ENCODE peak calls at places on chromosomes 11 and 22, in six cellular contexts. One of them, this sample, is unnamed.

GRCh38 chr11:128902515-128903066 is 11.4 kb downstream of the KCNJ5 start:
- DNase-seq in spleen: no peak
- DNase-seq in Calu3: no peak
- DNase-seq in A549: no peak
- DNase-seq in lower leg skin: no peak
- DNase-seq in astrocyte of the spinal cord: peak
- DNase-seq in this sample: no peak

GRCh38 chr11:131038597-131038996 is 122.3 kb upstream of the SNX19 start:
- DNase-seq in A549: peak
- DNase-seq in astrocyte of the spinal cord: no peak
- DNase-seq in spleen: no peak
- DNase-seq in Calu3: no peak
- DNase-seq in lower leg skin: no peak
- DNase-seq in this sample: no peak

GRCh38 chr11:63999349-64000025 is 13.2 kb downstream of the OTUB1 start:
- DNase-seq in Calu3: no peak
- DNase-seq in spleen: peak
- DNase-seq in astrocyte of the spinal cord: peak
- DNase-seq in lower leg skin: peak
- DNase-seq in A549: peak
- DNase-seq in this sample: no peak

GRCh38 chr22:47155131-47155885 is 392.9 kb downstream of the TBC1D22A start:
- DNase-seq in lower leg skin: no peak
- DNase-seq in Calu3: no peak
- DNase-seq in astrocyte of the spinal cord: no peak
- DNase-seq in spleen: no peak
- DNase-seq in A549: no peak
- DNase-seq in this sample: no peak

GRCh38 chr11:5923427-5923776 is 18.6 kb upstream of the OR56A3 start:
- DNase-seq in Calu3: no peak
- DNase-seq in astrocyte of the spinal cord: no peak
- DNase-seq in A549: no peak
- DNase-seq in spleen: no peak
- DNase-seq in lower leg skin: no peak
- DNase-seq in this sample: no peak

GRCh38 chr22:47727656-47728055 is 965.2 kb downstream of the TBC1D22A start:
- DNase-seq in lower leg skin: no peak
- DNase-seq in A549: no peak
- DNase-seq in Calu3: no peak
- DNase-seq in spleen: no peak
- DNase-seq in astrocyte of the spinal cord: no peak
- DNase-seq in this sample: no peak

GRCh38 chr11:73729594-73730206 is 31.2 kb downstream of the RAB6A start:
- DNase-seq in Calu3: peak
- DNase-seq in lower leg skin: peak
- DNase-seq in astrocyte of the spinal cord: no peak
- DNase-seq in spleen: no peak
- DNase-seq in A549: peak
- DNase-seq in this sample: no peak

GRCh38 chr11:11524436-11525038 is 97.3 kb downstream of the GALNT18 start:
- DNase-seq in A549: no peak
- DNase-seq in lower leg skin: no peak
- DNase-seq in spleen: no peak
- DNase-seq in Calu3: no peak
- DNase-seq in astrocyte of the spinal cord: no peak
- DNase-seq in this sample: no peak

GRCh38 chr11:9138612-9139579 is 47.5 kb upstream of the SCUBE2 start:
- DNase-seq in Calu3: peak
- DNase-seq in astrocyte of the spinal cord: peak
- DNase-seq in A549: peak
- DNase-seq in lower leg skin: no peak
- DNase-seq in spleen: no peak
- DNase-seq in this sample: peak

GRCh38 chr22:49056301-49056700 is 771.4 kb downstream of the BRD1 start:
- DNase-seq in astrocyte of the spinal cord: no peak
- DNase-seq in Calu3: no peak
- DNase-seq in lower leg skin: no peak
- DNase-seq in A549: no peak
- DNase-seq in spleen: no peak
- DNase-seq in this sample: no peak

GRCh38 chr11:119094816-119095065 is 6.9 kb downstream of the DPAGT1 start:
- DNase-seq in lower leg skin: peak
- DNase-seq in astrocyte of the spinal cord: peak
- DNase-seq in Calu3: peak
- DNase-seq in A549: no peak
- DNase-seq in spleen: peak
- DNase-seq in this sample: peak

GRCh38 chr22:26893034-26893710 is 235.8 kb downstream of the MIAT start:
- DNase-seq in astrocyte of the spinal cord: no peak
- DNase-seq in A549: no peak
- DNase-seq in lower leg skin: no peak
- DNase-seq in Calu3: no peak
- DNase-seq in spleen: no peak
- DNase-seq in this sample: no peak

GRCh38 chr11:92272651-92273050 is 48.0 kb downstream of the FAT3 start:
- DNase-seq in A549: no peak
- DNase-seq in astrocyte of the spinal cord: no peak
- DNase-seq in lower leg skin: no peak
- DNase-seq in spleen: no peak
- DNase-seq in Calu3: no peak
- DNase-seq in this sample: no peak

GRCh38 chr11:57323503-57324153 is 1.1 kb downstream of the TNKS1BP1 start:
- DNase-seq in spleen: no peak
- DNase-seq in Calu3: no peak
- DNase-seq in A549: no peak
- DNase-seq in lower leg skin: no peak
- DNase-seq in astrocyte of the spinal cord: peak
- DNase-seq in this sample: no peak
- TF ChIP-seq CTCF in spleen: no peak
- TF ChIP-seq CTCF in Calu3: no peak
- TF ChIP-seq CTCF in A549: no peak
- TF ChIP-seq CTCF in lower leg skin: no peak
- TF ChIP-seq CTCF in astrocyte of the spinal cord: peak
- TF ChIP-seq CTCF in this sample: no peak

DNA sequence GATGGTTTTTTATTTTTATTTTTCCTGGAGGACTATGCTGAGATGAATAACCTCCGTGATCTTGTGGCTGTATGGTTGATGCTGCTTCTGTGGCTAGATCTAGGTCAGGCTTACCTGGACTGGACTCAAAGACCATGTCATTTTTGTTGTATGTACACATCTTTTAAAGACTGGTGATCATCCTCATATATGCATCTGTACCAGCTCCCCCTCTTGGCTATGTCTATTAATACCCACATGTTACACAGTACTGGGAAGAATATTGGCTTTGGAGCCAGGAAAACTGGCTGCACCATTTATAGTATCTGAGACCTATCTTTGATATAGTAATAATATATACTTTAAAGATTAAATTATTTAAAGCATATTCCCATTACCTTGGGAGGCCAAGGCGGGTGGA is 18.4 kb upstream of the PITPNB start:
- DNase-seq in A549: no peak
- DNase-seq in Calu3: no peak
- DNase-seq in astrocyte of the spinal cord: no peak
- DNase-seq in lower leg skin: no peak
- DNase-seq in spleen: no peak
- DNase-seq in this sample: no peak
- TF ChIP-seq CTCF in A549: no peak
- TF ChIP-seq CTCF in Calu3: no peak
- TF ChIP-seq CTCF in astrocyte of the spinal cord: peak
- TF ChIP-seq CTCF in lower leg skin: no peak
- TF ChIP-seq CTCF in spleen: no peak
- TF ChIP-seq CTCF in this sample: no peak

DNA sequence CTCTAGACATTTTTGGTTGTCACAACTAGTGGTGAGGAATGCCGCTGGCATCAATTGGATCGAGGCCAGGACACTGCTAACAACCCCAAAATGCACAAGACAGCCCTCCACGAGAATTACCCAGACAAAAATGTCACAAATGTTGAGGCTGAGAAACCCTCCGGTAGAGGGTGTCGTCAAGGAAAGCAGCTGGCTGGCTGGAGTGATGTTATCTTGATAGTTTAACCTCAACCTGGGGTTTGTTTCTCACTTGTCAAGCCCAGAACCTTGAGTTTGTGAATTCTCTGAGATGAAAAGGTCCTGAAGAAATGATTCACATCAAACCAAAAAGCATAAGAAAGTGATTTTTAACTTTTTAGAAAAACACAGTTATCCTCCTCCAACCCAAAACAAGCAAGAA is 21.1 kb upstream of the TMPRSS13 start:
- DNase-seq in A549: no peak
- DNase-seq in astrocyte of the spinal cord: no peak
- DNase-seq in spleen: no peak
- DNase-seq in lower leg skin: peak
- DNase-seq in Calu3: no peak
- DNase-seq in this sample: peak
- TF ChIP-seq CTCF in A549: no peak
- TF ChIP-seq CTCF in astrocyte of the spinal cord: peak
- TF ChIP-seq CTCF in spleen: no peak
- TF ChIP-seq CTCF in lower leg skin: no peak
- TF ChIP-seq CTCF in Calu3: no peak
- TF ChIP-seq CTCF in this sample: no peak

GRCh38 chr11:122711831-122712378 is 56.4 kb downstream of the UBASH3B start:
- DNase-seq in spleen: no peak
- DNase-seq in astrocyte of the spinal cord: peak
- DNase-seq in Calu3: no peak
- DNase-seq in lower leg skin: no peak
- DNase-seq in A549: no peak
- DNase-seq in this sample: no peak
- TF ChIP-seq CTCF in spleen: no peak
- TF ChIP-seq CTCF in astrocyte of the spinal cord: peak
- TF ChIP-seq CTCF in Calu3: no peak
- TF ChIP-seq CTCF in lower leg skin: no peak
- TF ChIP-seq CTCF in A549: no peak
- TF ChIP-seq CTCF in this sample: no peak

DNA sequence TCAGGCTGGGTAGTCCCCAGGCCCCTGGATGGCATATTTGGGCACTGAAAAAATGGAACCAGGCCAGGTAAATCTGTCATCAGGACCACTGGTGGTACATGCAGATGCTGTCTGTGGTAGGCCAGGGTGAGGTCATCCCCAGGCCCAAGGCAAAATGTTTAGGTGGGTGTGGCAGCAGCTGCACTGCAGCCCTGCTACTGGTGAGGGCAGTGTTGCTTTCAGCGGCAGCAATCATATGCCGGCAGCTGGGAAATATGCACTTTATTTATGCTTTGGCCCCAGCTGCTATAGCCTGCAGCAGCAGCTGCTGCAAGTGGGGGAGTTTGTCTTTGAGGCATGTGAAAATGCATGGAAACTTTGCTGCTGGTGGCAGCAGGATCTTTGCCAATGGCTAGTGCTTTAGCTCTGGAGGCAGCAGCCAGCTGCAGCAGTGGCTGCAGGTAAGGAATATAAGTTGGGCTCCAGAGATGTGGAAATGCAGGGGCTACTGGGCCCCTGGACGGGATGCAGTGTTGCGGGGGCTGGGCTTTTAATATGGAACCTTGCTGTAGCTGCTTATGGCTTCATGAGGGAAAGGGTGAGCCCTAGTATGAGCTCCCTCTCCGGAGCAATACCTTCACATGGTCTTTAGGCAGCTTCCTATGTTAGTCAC is 365.7 kb upstream of the CADM1 start:
- DNase-seq in Calu3: no peak
- DNase-seq in A549: peak
- DNase-seq in lower leg skin: no peak
- DNase-seq in astrocyte of the spinal cord: peak
- DNase-seq in spleen: no peak
- DNase-seq in this sample: no peak
- TF ChIP-seq CTCF in Calu3: no peak
- TF ChIP-seq CTCF in A549: no peak
- TF ChIP-seq CTCF in lower leg skin: no peak
- TF ChIP-seq CTCF in astrocyte of the spinal cord: peak
- TF ChIP-seq CTCF in spleen: no peak
- TF ChIP-seq CTCF in this sample: peak

GRCh38 chr11:86632499-86633269 is 39.7 kb downstream of the ME3 start:
- DNase-seq in A549: peak
- DNase-seq in Calu3: peak
- DNase-seq in spleen: no peak
- DNase-seq in astrocyte of the spinal cord: peak
- DNase-seq in lower leg skin: no peak
- DNase-seq in this sample: no peak
- TF ChIP-seq CTCF in A549: peak
- TF ChIP-seq CTCF in Calu3: no peak
- TF ChIP-seq CTCF in spleen: no peak
- TF ChIP-seq CTCF in astrocyte of the spinal cord: peak
- TF ChIP-seq CTCF in lower leg skin: no peak
- TF ChIP-seq CTCF in this sample: peak

DNA sequence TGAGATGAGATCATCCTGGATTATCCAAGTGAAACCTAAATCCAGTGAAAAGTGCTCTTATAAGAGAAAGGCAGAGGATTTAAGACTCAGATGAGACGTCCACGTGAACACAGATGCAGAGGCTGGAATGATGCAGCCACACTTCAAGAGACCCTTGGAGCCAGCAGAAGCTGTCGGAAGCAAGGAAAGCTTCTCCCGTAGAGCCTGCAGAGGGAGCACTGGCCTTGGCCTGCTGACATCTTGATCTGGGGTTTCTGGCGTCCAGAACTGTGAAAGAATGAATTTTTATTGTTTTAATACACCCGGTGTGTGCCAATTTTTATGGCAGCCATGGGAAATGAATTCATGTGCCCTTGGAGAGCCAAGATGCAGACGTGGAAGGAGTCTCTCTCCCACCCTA is 407.0 kb upstream of the B3GAT1 start:
- DNase-seq in A549: no peak
- DNase-seq in astrocyte of the spinal cord: no peak
- DNase-seq in lower leg skin: no peak
- DNase-seq in spleen: no peak
- DNase-seq in Calu3: no peak
- DNase-seq in this sample: no peak
- TF ChIP-seq CTCF in A549: no peak
- TF ChIP-seq CTCF in astrocyte of the spinal cord: no peak
- TF ChIP-seq CTCF in lower leg skin: no peak
- TF ChIP-seq CTCF in spleen: no peak
- TF ChIP-seq CTCF in Calu3: no peak
- TF ChIP-seq CTCF in this sample: no peak

GRCh38 chr22:19854778-19855503 is at the start of the genes GNB1L and RTL10:
- DNase-seq in lower leg skin: peak
- DNase-seq in Calu3: peak
- DNase-seq in spleen: peak
- DNase-seq in astrocyte of the spinal cord: peak
- DNase-seq in A549: peak
- DNase-seq in this sample: peak
- TF ChIP-seq CTCF in lower leg skin: no peak
- TF ChIP-seq CTCF in Calu3: no peak
- TF ChIP-seq CTCF in spleen: no peak
- TF ChIP-seq CTCF in astrocyte of the spinal cord: peak
- TF ChIP-seq CTCF in A549: no peak
- TF ChIP-seq CTCF in this sample: peak